ENCODE peak calls at places on chromosomes 1 and 21, in seven cellular contexts. One of them, this sample, is unnamed.

GRCh38 chr1:236534164-236534651 is 10.4 kb downstream of the LGALS8 start:
- DNase-seq in body of pancreas: no peak
- DNase-seq in uterus: no peak
- DNase-seq in tibial nerve: no peak
- DNase-seq in A549: no peak
- DNase-seq in gastrocnemius medialis: no peak
- DNase-seq in stomach: no peak
- DNase-seq in this sample: peak

GRCh38 chr1:150650193-150650592 is 20.8 kb upstream of the ENSA start:
- DNase-seq in body of pancreas: peak
- DNase-seq in tibial nerve: no peak
- DNase-seq in uterus: no peak
- DNase-seq in stomach: peak
- DNase-seq in gastrocnemius medialis: no peak
- DNase-seq in A549: no peak
- DNase-seq in this sample: no peak

GRCh38 chr1:63022319-63022718 is 238.4 kb downstream of the ATG4C start:
- DNase-seq in stomach: no peak
- DNase-seq in body of pancreas: no peak
- DNase-seq in gastrocnemius medialis: no peak
- DNase-seq in uterus: no peak
- DNase-seq in A549: no peak
- DNase-seq in tibial nerve: no peak
- DNase-seq in this sample: no peak

GRCh38 chr1:51924455-51924854 is 45.9 kb upstream of the NRDC start:
- DNase-seq in gastrocnemius medialis: no peak
- DNase-seq in stomach: no peak
- DNase-seq in tibial nerve: no peak
- DNase-seq in body of pancreas: no peak
- DNase-seq in A549: no peak
- DNase-seq in uterus: no peak
- DNase-seq in this sample: no peak

GRCh38 chr21:41847066-41847804 is 31.9 kb downstream of the PRDM15 start:
- DNase-seq in stomach: no peak
- DNase-seq in gastrocnemius medialis: no peak
- DNase-seq in A549: no peak
- DNase-seq in body of pancreas: no peak
- DNase-seq in tibial nerve: no peak
- DNase-seq in uterus: no peak
- DNase-seq in this sample: no peak

GRCh38 chr1:20008391-20008841 is 29.0 kb upstream of the PLA2G2A start:
- DNase-seq in tibial nerve: no peak
- DNase-seq in gastrocnemius medialis: no peak
- DNase-seq in uterus: no peak
- DNase-seq in body of pancreas: peak
- DNase-seq in A549: no peak
- DNase-seq in stomach: no peak
- DNase-seq in this sample: no peak

GRCh38 chr1:202713110-202713509 is 2.9 kb upstream of the SYT2 start:
- DNase-seq in A549: peak
- DNase-seq in uterus: no peak
- DNase-seq in tibial nerve: no peak
- DNase-seq in gastrocnemius medialis: no peak
- DNase-seq in body of pancreas: no peak
- DNase-seq in stomach: no peak
- DNase-seq in this sample: peak

GRCh38 chr1:184326278-184326677 is 60.6 kb upstream of the C1orf21 start:
- DNase-seq in tibial nerve: no peak
- DNase-seq in uterus: no peak
- DNase-seq in stomach: no peak
- DNase-seq in A549: no peak
- DNase-seq in gastrocnemius medialis: no peak
- DNase-seq in body of pancreas: no peak
- DNase-seq in this sample: no peak

GRCh38 chr1:230381049-230381467 is 45.1 kb downstream of the PGBD5 start:
- DNase-seq in gastrocnemius medialis: no peak
- DNase-seq in stomach: peak
- DNase-seq in A549: no peak
- DNase-seq in body of pancreas: peak
- DNase-seq in tibial nerve: no peak
- DNase-seq in uterus: no peak
- DNase-seq in this sample: no peak

GRCh38 chr1:47985001-47985400 is 12.2 kb downstream of the TRABD2B start:
- DNase-seq in body of pancreas: no peak
- DNase-seq in uterus: no peak
- DNase-seq in gastrocnemius medialis: no peak
- DNase-seq in A549: no peak
- DNase-seq in tibial nerve: no peak
- DNase-seq in stomach: no peak
- DNase-seq in this sample: no peak

GRCh38 chr1:205805082-205805711 is 7.8 kb downstream of the SLC41A1 start:
- DNase-seq in A549: no peak
- DNase-seq in tibial nerve: no peak
- DNase-seq in gastrocnemius medialis: no peak
- DNase-seq in uterus: no peak
- DNase-seq in body of pancreas: no peak
- DNase-seq in stomach: no peak
- DNase-seq in this sample: no peak

GRCh38 chr1:183490932-183491331 is 18.6 kb downstream of the SMG7 start:
- DNase-seq in body of pancreas: no peak
- DNase-seq in uterus: no peak
- DNase-seq in stomach: no peak
- DNase-seq in A549: no peak
- DNase-seq in tibial nerve: no peak
- DNase-seq in gastrocnemius medialis: no peak
- DNase-seq in this sample: no peak

GRCh38 chr1:75720325-75720724 is 4.2 kb upstream of the ACADM start:
- DNase-seq in tibial nerve: no peak
- DNase-seq in A549: no peak
- DNase-seq in body of pancreas: no peak
- DNase-seq in stomach: no peak
- DNase-seq in uterus: no peak
- DNase-seq in gastrocnemius medialis: no peak
- DNase-seq in this sample: no peak

GRCh38 chr1:97350241-97350640 is 570.6 kb downstream of the DPYD start:
- DNase-seq in A549: no peak
- DNase-seq in body of pancreas: no peak
- DNase-seq in stomach: no peak
- DNase-seq in gastrocnemius medialis: no peak
- DNase-seq in uterus: no peak
- DNase-seq in tibial nerve: no peak
- DNase-seq in this sample: no peak

GRCh38 chr1:18997508-18997907 is 41.0 kb upstream of the IFFO2 start:
- DNase-seq in stomach: no peak
- DNase-seq in A549: no peak
- DNase-seq in tibial nerve: no peak
- DNase-seq in body of pancreas: no peak
- DNase-seq in gastrocnemius medialis: no peak
- DNase-seq in uterus: no peak
- DNase-seq in this sample: no peak

GRCh38 chr1:50930193-50930592 is 29.9 kb downstream of the FAF1 start:
- DNase-seq in body of pancreas: no peak
- DNase-seq in uterus: no peak
- DNase-seq in stomach: no peak
- DNase-seq in gastrocnemius medialis: no peak
- DNase-seq in A549: no peak
- DNase-seq in tibial nerve: no peak
- DNase-seq in this sample: peak

GRCh38 chr1:43171312-43171875 is 696 bp downstream of the EBNA1BP2 start:
- DNase-seq in gastrocnemius medialis: no peak
- DNase-seq in tibial nerve: no peak
- DNase-seq in body of pancreas: no peak
- DNase-seq in stomach: no peak
- DNase-seq in uterus: no peak
- DNase-seq in A549: no peak
- DNase-seq in this sample: peak

GRCh38 chr21:44818636-44819011 is 762 bp upstream of the SUMO3 start:
- DNase-seq in tibial nerve: no peak
- DNase-seq in A549: no peak
- DNase-seq in uterus: peak
- DNase-seq in stomach: no peak
- DNase-seq in gastrocnemius medialis: no peak
- DNase-seq in body of pancreas: no peak
- DNase-seq in this sample: no peak

GRCh38 chr21:44819283-44820243 is 1.7 kb upstream of the SUMO3 start:
- DNase-seq in tibial nerve: no peak
- DNase-seq in gastrocnemius medialis: no peak
- DNase-seq in body of pancreas: no peak
- DNase-seq in stomach: no peak
- DNase-seq in A549: no peak
- DNase-seq in uterus: no peak
- DNase-seq in this sample: no peak

GRCh38 chr21:44817506-44817880 is 369 bp downstream of the SUMO3 start:
- DNase-seq in body of pancreas: peak
- DNase-seq in gastrocnemius medialis: peak
- DNase-seq in tibial nerve: peak
- DNase-seq in uterus: peak
- DNase-seq in stomach: peak
- DNase-seq in A549: peak
- DNase-seq in this sample: peak

GRCh38 chr21:44816761-44817505 is 929 bp downstream of the SUMO3 start:
- DNase-seq in tibial nerve: no peak
- DNase-seq in A549: no peak
- DNase-seq in body of pancreas: no peak
- DNase-seq in uterus: peak
- DNase-seq in stomach: no peak
- DNase-seq in gastrocnemius medialis: no peak
- DNase-seq in this sample: no peak

GRCh38 chr21:44817914-44818635 is at the start of gene SUMO3:
- DNase-seq in body of pancreas: peak
- DNase-seq in uterus: peak
- DNase-seq in stomach: peak
- DNase-seq in A549: peak
- DNase-seq in tibial nerve: peak
- DNase-seq in gastrocnemius medialis: peak
- DNase-seq in this sample: peak
- TF ChIP-seq POLR2A in body of pancreas: peak
- TF ChIP-seq POLR2A in uterus: peak
- TF ChIP-seq POLR2A in stomach: no peak
- TF ChIP-seq POLR2A in A549: peak
- TF ChIP-seq POLR2A in tibial nerve: peak
- TF ChIP-seq POLR2A in gastrocnemius medialis: peak
- TF ChIP-seq POLR2A in this sample: peak

GRCh38 chr1:214643032-214643431 is 40.0 kb downstream of the CENPF start:
- DNase-seq in A549: no peak
- DNase-seq in uterus: no peak
- DNase-seq in gastrocnemius medialis: no peak
- DNase-seq in stomach: no peak
- DNase-seq in body of pancreas: no peak
- DNase-seq in tibial nerve: no peak
- DNase-seq in this sample: no peak
- H3K4me3 ChIP-seq in A549: no peak
- H3K4me3 ChIP-seq in uterus: no peak
- H3K4me3 ChIP-seq in gastrocnemius medialis: no peak
- H3K4me3 ChIP-seq in stomach: no peak
- H3K4me3 ChIP-seq in body of pancreas: no peak
- H3K4me3 ChIP-seq in tibial nerve: no peak
- H3K4me3 ChIP-seq in this sample: no peak

DNA sequence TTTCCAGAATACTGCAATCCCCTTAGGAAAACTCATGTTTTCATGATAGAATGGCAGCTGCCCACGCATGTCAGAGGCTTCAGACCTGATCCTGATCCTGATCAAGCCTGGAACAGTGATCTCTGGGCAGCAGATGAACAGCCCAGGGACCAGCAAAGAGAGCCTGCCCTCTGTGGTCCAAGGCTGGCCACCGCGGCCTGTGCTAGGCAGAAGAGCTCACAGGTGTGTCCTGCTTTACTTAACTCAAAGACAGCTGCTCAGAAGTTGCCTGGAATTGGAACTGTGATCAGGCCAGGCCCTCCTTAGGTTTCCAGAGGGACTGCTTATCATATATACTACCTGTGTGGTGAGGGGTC is 21.2 kb upstream of the BCAR3 start:
- DNase-seq in A549: no peak
- DNase-seq in stomach: no peak
- DNase-seq in uterus: no peak
- DNase-seq in gastrocnemius medialis: no peak
- DNase-seq in tibial nerve: no peak
- DNase-seq in body of pancreas: no peak
- DNase-seq in this sample: peak
- TF ChIP-seq CTCF in A549: no peak
- TF ChIP-seq CTCF in stomach: no peak
- TF ChIP-seq CTCF in uterus: no peak
- TF ChIP-seq CTCF in gastrocnemius medialis: no peak
- TF ChIP-seq CTCF in tibial nerve: no peak
- TF ChIP-seq CTCF in body of pancreas: no peak
- TF ChIP-seq CTCF in this sample: peak

GRCh38 chr1:44357710-44358109 is 2.7 kb upstream of the ERI3 start:
- DNase-seq in stomach: no peak
- DNase-seq in A549: no peak
- DNase-seq in body of pancreas: no peak
- DNase-seq in gastrocnemius medialis: no peak
- DNase-seq in tibial nerve: no peak
- DNase-seq in uterus: no peak
- DNase-seq in this sample: no peak
- TF ChIP-seq POLR2A in stomach: no peak
- TF ChIP-seq POLR2A in A549: no peak
- TF ChIP-seq POLR2A in body of pancreas: no peak
- TF ChIP-seq POLR2A in gastrocnemius medialis: no peak
- TF ChIP-seq POLR2A in tibial nerve: no peak
- TF ChIP-seq POLR2A in uterus: no peak
- TF ChIP-seq POLR2A in this sample: no peak

GRCh38 chr21:29174607-29175013 is 44.2 kb downstream of the MAP3K7CL start:
- DNase-seq in stomach: no peak
- DNase-seq in A549: no peak
- DNase-seq in body of pancreas: no peak
- DNase-seq in uterus: no peak
- DNase-seq in tibial nerve: no peak
- DNase-seq in gastrocnemius medialis: no peak
- DNase-seq in this sample: peak
- H3K4me3 ChIP-seq in stomach: no peak
- H3K4me3 ChIP-seq in A549: no peak
- H3K4me3 ChIP-seq in body of pancreas: no peak
- H3K4me3 ChIP-seq in uterus: no peak
- H3K4me3 ChIP-seq in tibial nerve: no peak
- H3K4me3 ChIP-seq in gastrocnemius medialis: no peak
- H3K4me3 ChIP-seq in this sample: no peak

DNA sequence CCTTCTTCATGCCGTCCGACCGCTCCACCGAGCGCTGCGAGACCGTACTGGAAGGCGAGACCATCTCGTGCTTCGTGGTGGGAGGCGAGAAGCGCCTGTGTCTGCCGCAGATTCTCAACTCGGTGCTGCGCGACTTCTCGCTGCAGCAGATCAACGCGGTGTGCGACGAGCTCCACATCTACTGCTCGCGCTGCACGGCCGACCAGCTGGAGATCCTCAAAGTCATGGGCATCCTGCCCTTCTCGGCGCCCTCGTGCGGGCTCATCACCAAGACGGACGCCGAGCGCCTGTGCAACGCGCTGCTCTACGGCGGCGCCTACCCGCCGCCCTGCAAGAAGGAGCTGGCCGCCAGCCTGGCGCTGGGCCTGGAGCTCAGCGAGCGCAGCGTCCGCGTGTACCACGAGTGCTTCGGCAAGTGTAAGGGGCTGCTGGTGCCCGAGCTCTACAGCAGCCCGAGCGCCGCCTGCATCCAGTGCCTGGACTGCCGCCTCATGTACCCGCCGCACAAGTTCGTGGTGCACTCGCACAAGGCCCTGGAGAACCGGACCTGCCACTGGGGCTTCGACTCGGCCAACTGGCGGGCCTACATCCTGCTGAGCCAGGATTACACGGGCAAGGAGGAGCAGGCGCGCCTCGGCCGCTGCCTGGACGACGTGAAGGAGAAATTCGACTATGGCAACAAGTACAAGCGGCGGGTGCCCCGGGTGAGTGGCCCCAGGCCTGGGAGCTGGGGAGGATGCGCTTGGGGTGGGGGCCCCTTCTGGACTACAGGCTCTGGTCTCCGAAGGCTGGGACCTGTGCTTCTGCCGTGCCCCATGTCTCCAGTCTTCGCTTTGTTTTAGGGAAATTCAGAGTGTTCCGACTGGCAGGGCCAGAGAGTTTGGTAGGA is 1.2 kb downstream of the SKI start:
- DNase-seq in body of pancreas: peak
- DNase-seq in tibial nerve: no peak
- DNase-seq in stomach: peak
- DNase-seq in gastrocnemius medialis: peak
- DNase-seq in uterus: peak
- DNase-seq in A549: no peak
- DNase-seq in this sample: peak
- TF ChIP-seq CTCF in body of pancreas: no peak
- TF ChIP-seq CTCF in tibial nerve: no peak
- TF ChIP-seq CTCF in stomach: no peak
- TF ChIP-seq CTCF in gastrocnemius medialis: no peak
- TF ChIP-seq CTCF in uterus: peak
- TF ChIP-seq CTCF in A549: no peak
- TF ChIP-seq CTCF in this sample: peak